ENCODE peak calls at places on chromosome 7, in five cellular contexts. S is neuronal stem cell, T is Right ventricle myocardium superior, C is DMS153, Z is fibroblast of the aortic adventitia. G is an unnamed sample.

GRCh38 chr7:2970307-2970664 is 73.4 kb downstream of the CARD11 start:
- DNase-seq in Z (no peak), S (no peak), C (no peak), T (no peak), G (no peak)

GRCh38 chr7:20952891-20953290 is 166.2 kb upstream of the SP8 start:
- DNase-seq in T (no peak), Z (no peak), S (no peak), C (no peak), G (no peak)

GRCh38 chr7:45143616-45144015 is 14.0 kb upstream of the RAMP3 start:
- DNase-seq in T (no peak), Z (no peak), S (no peak), C (no peak), G (no peak)

GRCh38 chr7:561631-562393 is 42.2 kb upstream of the PDGFA start:
- DNase-seq in S (no peak), Z (no peak), C (no peak), T (no peak), G (no peak)

GRCh38 chr7:17523813-17524741 is 225.6 kb downstream of the AHR start:
- DNase-seq in Z (peak), T (peak), S (no peak), C (peak), G (peak)

GRCh38 chr7:104883248-104883717 is 130.7 kb upstream of the KMT2E start:
- DNase-seq in C (no peak), S (no peak), T (no peak), Z (peak), G (no peak)

GRCh38 chr7:771241-772004 is 44.3 kb upstream of the PRKAR1B start:
- DNase-seq in C (no peak), S (no peak), T (peak), Z (peak), G (no peak)

GRCh38 chr7:73828107-73828803 is 2.5 kb upstream of the CLDN4 start:
- DNase-seq in S (no peak), T (no peak), C (peak), Z (peak), G (peak)

GRCh38 chr7:136687693-136688322 is 180.6 kb upstream of the CHRM2 start:
- DNase-seq in S (peak), Z (peak), T (no peak), C (no peak), G (no peak)

GRCh38 chr7:28768577-28769147 is 189.5 kb downstream of the TRIL start:
- DNase-seq in S (no peak), Z (peak), C (no peak), T (no peak), G (no peak)

GRCh38 chr7:69753981-69754380 is 155.7 kb downstream of the AUTS2 start:
- DNase-seq in C (no peak), S (no peak), T (no peak), Z (no peak), G (no peak)

GRCh38 chr7:106365252-106366005 is 80.6 kb upstream of the NAMPT start:
- DNase-seq in T (no peak), Z (peak), S (no peak), C (no peak), G (no peak)

GRCh38 chr7:81845628-81846259 is 75.9 kb upstream of the HGF start:
- DNase-seq in S (no peak), T (no peak), Z (peak), C (no peak), G (no peak)

GRCh38 chr7:138032186-138032585 is 30.3 kb upstream of the CREB3L2 start:
- DNase-seq in C (no peak), Z (no peak), S (no peak), T (no peak), G (no peak)

GRCh38 chr7:78587443-78588044 is 789.0 kb downstream of the PHTF2 start:
- DNase-seq in C (no peak), S (no peak), Z (peak), T (no peak), G (no peak)

GRCh38 chr7:26743205-26743604 is 121.2 kb downstream of the SKAP2 start:
- DNase-seq in C (no peak), S (no peak), Z (no peak), T (no peak), G (no peak)

GRCh38 chr7:54987772-54988171 is 31.0 kb upstream of the EGFR start:
- DNase-seq in S (no peak), Z (no peak), C (no peak), T (no peak), G (no peak)

GRCh38 chr7:64562246-64562620 is 638 bp downstream of the ZNF680 start:
- DNase-seq in Z (peak), C (no peak), S (no peak), T (no peak), G (peak)

GRCh38 chr7:48611993-48612392 is 312.4 kb upstream of the CDC14C start:
- DNase-seq in T (no peak), Z (no peak), C (no peak), S (no peak), G (no peak)

GRCh38 chr7:150968698-150969482 is 9.2 kb downstream of the KCNH2 start:
- DNase-seq in S (no peak), T (peak), C (peak), Z (no peak), G (no peak)

GRCh38 chr7:155161690-155162089 is 91.6 kb downstream of the HTR5A start:
- DNase-seq in Z (no peak), C (no peak), T (no peak), S (no peak), G (no peak)

GRCh38 chr7:23971031-23971430 is 261.0 kb downstream of the STK31 start:
- DNase-seq in C (no peak), T (no peak), S (no peak), Z (no peak), G (no peak)

GRCh38 chr7:105837765-105838241 is 38.6 kb downstream of the ATXN7L1 start:
- DNase-seq in T (peak), C (peak), Z (no peak), S (no peak), G (no peak)

GRCh38 chr7:155104913-155105312 is 34.8 kb downstream of the HTR5A start:
- DNase-seq in Z (no peak), T (no peak), S (no peak), C (no peak), G (no peak)

GRCh38 chr7:78499283-78499682 is 700.7 kb downstream of the PHTF2 start:
- DNase-seq in T (no peak), Z (no peak), C (no peak), S (no peak), G (no peak)

GRCh38 chr7:54711900-54712595 is 47.0 kb downstream of the SEC61G start:
- DNase-seq in C (no peak), Z (no peak), T (no peak), S (no peak), G (no peak)

GRCh38 chr7:87029078-87029477 is 30.4 kb downstream of the ELAPOR2 start:
- DNase-seq in Z (no peak), T (no peak), S (no peak), C (no peak), G (no peak)

GRCh38 chr7:94056796-94057207 is 52.6 kb upstream of the BET1 start:
- DNase-seq in C (no peak), S (no peak), Z (peak), T (no peak), G (no peak)

GRCh38 chr7:93949468-93949867 is 27.9 kb downstream of the GNG11 start:
- DNase-seq in Z (peak), T (no peak), S (no peak), C (no peak), G (no peak)

GRCh38 chr7:20270371-20270770 is 53.2 kb upstream of the MACC1 start:
- DNase-seq in C (no peak), Z (peak), S (no peak), T (no peak), G (no peak)

GRCh38 chr7:131003634-131004033 is 269.6 kb upstream of the KLF14 start:
- DNase-seq in Z (no peak), C (no peak), T (no peak), S (no peak), G (no peak)

GRCh38 chr7:22147113-22147512 is 201.4 kb upstream of the CDCA7L start:
- DNase-seq in S (no peak), T (no peak), C (no peak), Z (peak), G (peak)

GRCh38 chr7:137879357-137880158 is 32.8 kb upstream of the DGKI start:
- DNase-seq in Z (peak), T (no peak), S (no peak), C (no peak), G (no peak)

GRCh38 chr7:15747187-15748111 is 61.0 kb upstream of the MEOX2 start:
- DNase-seq in C (no peak), T (peak), Z (peak), S (no peak), G (no peak)

G was measured in CD4-positive, alpha-beta memory T cell.